ENCODE peak calls at places on chromosomes 12 and 14, in nine cellular contexts. D, O, U, G, W, X, C, L and N are unnamed samples.

GRCh38 chr14:72600551-72601330 is 293.2 kb downstream of the DPF3 start:
- DNase-seq in X (no peak), G (no peak), W (no peak), L (no peak), D (no peak), C (no peak), O (no peak), U (no peak), N (no peak)

GRCh38 chr12:2101798-2102197 is 49.0 kb downstream of the CACNA1C start:
- DNase-seq in W (no peak), L (no peak), D (no peak), X (no peak), U (no peak), C (no peak), G (peak; percentile 22), O (no peak), N (no peak)

GRCh38 chr12:113476093-113476986 is 4.7 kb upstream of the LHX5 start:
- DNase-seq in U (peak; percentile 73), L (no peak), X (no peak), W (no peak), C (no peak), D (no peak), O (no peak), G (no peak), N (no peak)

GRCh38 chr14:54312166-54312801 is 84.5 kb upstream of the CDKN3 start:
- DNase-seq in U (no peak), X (no peak), L (peak; percentile 39), G (no peak), O (peak; percentile 85), D (no peak), C (no peak), W (no peak), N (no peak)

GRCh38 chr12:65121049-65121955 is at the start of gene WIF1:
- DNase-seq in O (no peak), D (no peak), U (peak; percentile 40), C (no peak), L (no peak), X (peak; percentile 43), G (no peak), W (no peak), N (no peak)

GRCh38 chr12:110023634-110024023 is 24.4 kb downstream of the ANKRD13A start:
- DNase-seq in G (no peak), U (peak; percentile 10), C (no peak), O (no peak), L (no peak), D (no peak), W (no peak), X (no peak), N (no peak)

GRCh38 chr14:60775296-60775695 is 40.7 kb downstream of the MNAT1 start:
- DNase-seq in C (no peak), X (no peak), L (no peak), W (no peak), G (no peak), O (no peak), D (no peak), U (no peak), N (no peak)

GRCh38 chr12:108729612-108730336 is 1.5 kb downstream of the CORO1C start:
- DNase-seq in O (no peak), W (peak; percentile 70), G (no peak), X (no peak), L (no peak), D (no peak), C (no peak), U (peak; percentile 23), N (no peak)

GRCh38 chr12:75961878-75962277 is 69.7 kb downstream of the PHLDA1 start:
- DNase-seq in C (no peak), W (no peak), L (no peak), U (no peak), G (no peak), X (no peak), D (no peak), O (no peak), N (no peak)

GRCh38 chr12:105382771-105383632 is 52.5 kb downstream of the C12orf75 start:
- DNase-seq in U (peak; percentile 65), D (no peak), L (peak; percentile 34), X (peak; percentile 34), W (peak; percentile 53), C (peak; percentile 42), O (peak; percentile 59), G (no peak), N (peak; percentile 4)

GRCh38 chr12:29921307-29921706 is 137.6 kb upstream of the TMTC1 start:
- DNase-seq in C (no peak), U (no peak), W (no peak), D (no peak), O (no peak), X (no peak), L (no peak), G (no peak), N (no peak)

GRCh38 chr12:53327435-53328042 is 6.1 kb upstream of the AAAS start:
- DNase-seq in O (no peak), W (no peak), L (no peak), D (no peak), C (no peak), U (no peak), X (no peak), G (no peak), N (no peak)

GRCh38 chr12:59040651-59041050 is 120.3 kb upstream of the LRIG3 start:
- DNase-seq in W (no peak), C (no peak), U (no peak), G (no peak), D (no peak), O (peak; percentile 6), X (no peak), L (peak; percentile 84), N (no peak)

GRCh38 chr12:79058342-79058741 is 193.8 kb downstream of the SYT1 start:
- DNase-seq in L (no peak), C (no peak), D (no peak), U (no peak), X (no peak), W (no peak), O (no peak), G (no peak), N (no peak)

GRCh38 chr14:26128931-26129674 is 468.7 kb downstream of the NOVA1 start:
- DNase-seq in C (no peak), G (no peak), W (no peak), D (no peak), L (no peak), U (peak; percentile 8), O (no peak), X (no peak), N (no peak)